ENCODE peak calls at places on chromosomes 6 and 20, in ten cellular contexts. B is sigmoid colon, H is esophagus squamous epithelium, A is heart left ventricle, R is thyroid gland, D is prostate gland, S is spleen, T is tibial nerve, Q is suprapubic skin, V is breast epithelium. O is an unnamed sample.
A peak's percentile ranks its signal among the peaks of the same experiment; 100 is the strongest.

GRCh38 chr6:132054525-132054924 is 103.4 kb upstream of the CCN2 start:
- DNase-seq in S (no peak), H (no peak), D (no peak), A (no peak), V (no peak), Q (no peak), T (no peak), B (no peak), R (no peak), O (no peak)

GRCh38 chr6:77926198-77926752 is 273.4 kb downstream of the MEI4 start:
- DNase-seq in S (no peak), D (no peak), B (no peak), V (no peak), A (no peak), T (no peak), R (no peak), Q (no peak), H (no peak), O (no peak)

GRCh38 chr20:3115190-3116107 is 30.9 kb upstream of the AVP start:
- DNase-seq in B (no peak), S (no peak), H (no peak), Q (no peak), D (no peak), V (no peak), R (peak; percentile 41), A (no peak), T (no peak), O (no peak)

GRCh38 chr20:61057313-61058171 is 194.5 kb upstream of the CDH4 start:
- DNase-seq in Q (peak; percentile 70), A (no peak), S (no peak), V (no peak), R (peak; percentile 9), T (no peak), D (no peak), H (no peak), B (peak; percentile 50), O (no peak)

GRCh38 chr6:151690303-151690702 is 117.2 kb upstream of the ESR1 start:
- DNase-seq in S (no peak), D (no peak), T (no peak), Q (no peak), H (no peak), V (no peak), B (no peak), A (no peak), R (no peak), O (no peak)

GRCh38 chr20:9912858-9913434 is 74.1 kb upstream of the PAK5 start:
- DNase-seq in S (no peak), Q (no peak), V (peak; percentile 25), A (no peak), R (peak; percentile 41), D (peak; percentile 35), H (no peak), B (no peak), T (peak; percentile 16), O (no peak)

GRCh38 chr6:27866370-27867050 is 45.7 kb downstream of the OR2B2 start:
- DNase-seq in S (no peak), H (no peak), T (no peak), R (no peak), Q (no peak), B (no peak), D (no peak), A (no peak), V (no peak), O (no peak)

GRCh38 chr20:16587066-16587465 is 13.8 kb upstream of the KIF16B start:
- DNase-seq in H (no peak), Q (no peak), V (no peak), A (no peak), R (no peak), S (no peak), T (no peak), D (no peak), B (no peak), O (no peak)

GRCh38 chr6:3026811-3027626 is 27.3 kb downstream of the NQO2 start:
- DNase-seq in B (no peak), D (no peak), A (no peak), H (no peak), S (no peak), T (no peak), V (no peak), Q (no peak), R (no peak), O (no peak)

GRCh38 chr6:3019065-3019464 is 19.4 kb downstream of the NQO2 start:
- DNase-seq in V (no peak), Q (no peak), D (no peak), R (no peak), T (no peak), H (no peak), A (no peak), S (no peak), B (no peak), O (no peak)

GRCh38 chr6:3022765-3023662 is 23.3 kb downstream of the NQO2 start:
- DNase-seq in T (no peak), H (no peak), Q (no peak), D (no peak), R (no peak), A (no peak), S (peak; percentile 87), B (no peak), V (no peak), O (no peak)

GRCh38 chr6:3019749-3020320 is 20.1 kb downstream of the NQO2 start:
- DNase-seq in D (no peak), S (no peak), Q (no peak), R (no peak), A (no peak), T (no peak), V (no peak), B (no peak), H (no peak), O (no peak)

DNA sequence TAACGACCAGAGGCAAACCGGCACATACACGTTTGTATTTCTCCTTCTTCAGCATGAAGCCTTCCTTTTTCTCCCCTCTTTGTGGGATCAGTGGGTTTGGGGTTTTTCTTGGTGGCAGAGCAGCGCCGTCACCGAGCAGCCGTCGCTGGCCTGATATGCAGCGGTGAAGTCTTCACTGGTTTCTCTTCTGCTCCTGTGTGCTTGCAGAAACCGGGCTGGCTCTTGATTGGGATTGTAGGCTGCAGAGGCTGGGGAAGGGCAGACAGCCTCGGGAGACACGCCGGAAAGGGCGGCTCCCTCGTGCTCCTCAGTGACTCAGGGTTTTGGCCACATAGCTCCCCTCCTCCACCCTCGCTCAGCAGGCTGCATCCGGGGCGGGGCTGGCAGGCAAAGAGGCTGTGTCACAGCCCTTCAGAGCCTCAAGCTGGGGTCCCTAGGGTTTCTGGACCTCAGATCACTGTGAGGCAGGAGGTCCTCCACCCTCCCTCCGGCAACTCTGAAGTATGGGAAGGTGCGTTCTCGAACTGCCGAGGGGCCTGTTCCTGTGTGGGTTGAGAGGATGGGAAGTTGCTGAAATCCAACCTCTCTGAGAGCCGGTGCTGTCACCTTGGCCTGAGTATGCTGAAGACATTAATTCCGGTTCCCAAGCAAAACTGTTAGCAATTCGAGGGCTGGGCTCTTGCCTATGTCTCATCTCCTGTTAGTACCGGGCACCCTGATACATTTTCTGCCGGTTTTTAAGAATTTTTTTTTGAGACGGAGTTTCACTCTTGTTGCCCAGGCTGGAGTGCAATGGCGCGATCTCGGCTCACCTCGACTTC is 24.2 kb downstream of the NQO2 start:
- DNase-seq in A (peak; percentile 96), B (peak; percentile 97), V (peak; percentile 83), Q (peak; percentile 96), T (peak; percentile 88), H (peak; percentile 59), R (peak; percentile 87), S (peak; percentile 98), D (peak; percentile 85), O (no peak)
- H3K4me1 ChIP-seq in A (peaks cover 19% of the 10 kb centered on the region), B (peaks cover 30% of the 10 kb centered on the region), V (no peaks in the 10 kb centered on the region), Q (peaks cover 55% of the 10 kb centered on the region), T (peaks cover 12% of the 10 kb centered on the region), H (peaks cover 14% of the 10 kb centered on the region), R (peaks cover 9% of the 10 kb centered on the region), S (peaks cover 54% of the 10 kb centered on the region), D (no peaks in the 10 kb centered on the region), O (peaks cover 34% of the 10 kb centered on the region)

GRCh38 chr6:109482913-109483743 is at the start of gene ZBTB24:
- DNase-seq in S (peak; percentile 99), A (peak; percentile 97), V (peak; percentile 85), T (peak; percentile 78), H (peak; percentile 70), R (peak; percentile 90), B (peak; percentile 95), Q (peak; percentile 92), D (peak; percentile 91), O (peak; percentile 92)
- TF ChIP-seq POLR2A in S (peak; percentile 79), A (no peak), V (no peak), T (peak; percentile 71), H (peak; percentile 85), R (peak; percentile 50), B (no peak), Q (peak; percentile 54), D (peak; percentile 51), O (no peak)

DNA sequence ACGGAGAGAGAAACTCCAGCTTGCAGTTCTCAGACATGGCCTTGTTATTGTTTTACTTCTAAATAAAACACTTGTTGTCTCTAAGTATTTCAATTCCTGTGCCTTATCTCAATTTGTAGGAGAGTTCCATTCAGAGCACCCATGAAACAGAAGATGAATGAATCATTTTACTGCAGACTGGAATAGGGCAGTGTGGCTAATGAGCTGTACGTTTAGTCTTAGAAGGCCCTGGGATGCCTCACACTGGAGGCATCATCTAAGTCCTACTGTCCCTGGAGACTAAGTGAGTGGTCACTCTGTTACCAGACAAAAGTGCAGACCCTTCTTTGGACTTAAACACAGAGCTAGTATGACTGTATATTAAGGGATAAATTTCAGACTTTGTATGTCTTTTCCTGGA is 167.6 kb upstream of the BMP2 start:
- DNase-seq in T (no peak), A (no peak), Q (no peak), D (no peak), H (no peak), R (no peak), B (no peak), V (no peak), S (no peak), O (no peak)
- H3K27ac ChIP-seq in T (no peak overlapping the region), A (no peak overlapping the region), Q (no peak overlapping the region), D (no peak overlapping the region), H (no peak overlapping the region), R (no peak overlapping the region), B (no peak overlapping the region), V (no peak overlapping the region), S (no peak overlapping the region), O (no peak overlapping the region)

GRCh38 chr20:62665826-62666735 is 23.8 kb downstream of the SLCO4A1 start:
- DNase-seq in Q (no peak), S (no peak), R (no peak), H (no peak), T (no peak), B (no peak), A (no peak), V (no peak), D (no peak), O (no peak)

GRCh38 chr20:62670156-62670555 is 27.9 kb downstream of the SLCO4A1 start:
- DNase-seq in R (no peak), H (no peak), A (no peak), V (no peak), Q (no peak), S (no peak), B (no peak), D (no peak), T (no peak), O (no peak)

GRCh38 chr20:62666736-62667529 is 24.6 kb downstream of the SLCO4A1 start:
- DNase-seq in H (no peak), D (no peak), R (peak; percentile 33), V (peak; percentile 77), A (no peak), T (peak; percentile 59), Q (no peak), B (no peak), S (no peak), O (no peak)

GRCh38 chr20:62668441-62669027 is 26.2 kb downstream of the SLCO4A1 start:
- DNase-seq in T (no peak), A (no peak), V (peak; percentile 57), S (no peak), Q (no peak), B (peak; percentile 90), R (peak; percentile 75), D (peak; percentile 55), H (no peak), O (no peak)

DNA sequence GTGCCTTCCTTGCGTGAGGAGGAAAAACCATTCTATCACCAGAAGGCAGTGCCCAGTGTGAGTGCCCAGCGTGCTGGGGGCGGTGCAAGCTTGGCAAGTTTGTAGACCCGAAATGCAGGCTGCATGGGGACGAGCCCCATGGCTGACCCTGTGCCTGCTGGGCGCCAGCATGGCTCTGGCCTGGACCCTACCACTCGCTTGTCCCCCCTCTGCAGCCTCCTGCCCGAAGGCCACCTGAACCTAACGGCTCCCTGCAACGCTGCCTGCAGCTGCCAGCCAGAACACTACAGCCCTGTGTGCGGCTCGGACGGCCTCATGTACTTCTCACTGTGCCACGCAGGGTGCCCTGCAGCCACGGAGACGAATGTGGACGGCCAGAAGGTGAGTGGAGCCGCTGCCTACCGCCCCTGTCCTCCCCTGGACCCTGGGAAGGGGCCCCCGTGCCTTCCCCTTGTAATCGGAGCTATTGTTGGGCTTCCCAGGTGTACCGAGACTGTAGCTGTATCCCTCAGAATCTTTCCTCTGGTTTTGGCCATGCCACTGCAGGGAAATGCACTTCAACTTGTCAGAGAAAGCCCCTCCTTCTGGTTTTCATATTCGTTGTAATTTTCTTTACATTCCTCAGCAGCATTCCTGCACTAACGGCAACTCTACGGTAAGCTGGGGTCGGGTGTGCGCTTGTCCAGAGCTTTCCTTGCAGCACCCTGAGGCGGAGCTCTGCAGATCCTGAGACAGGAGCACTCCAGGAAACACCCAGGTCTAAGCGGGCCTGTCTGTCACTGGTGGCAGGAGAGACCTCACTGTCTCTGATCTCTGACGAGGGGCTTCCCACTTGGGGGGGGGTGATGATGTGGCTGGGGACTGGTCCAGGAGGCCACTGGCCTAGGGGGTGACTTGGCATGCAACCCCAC is 25.5 kb downstream of the SLCO4A1 start:
- DNase-seq in R (no peak), V (no peak), D (no peak), Q (no peak), S (no peak), H (no peak), A (no peak), B (no peak), T (no peak), O (no peak)
- H3K4me1 ChIP-seq in R (no peaks in the 10 kb centered on the region), V (no peaks in the 10 kb centered on the region), D (no peaks in the 10 kb centered on the region), Q (peaks cover 22% of the 10 kb centered on the region), S (peaks cover 26% of the 10 kb centered on the region), H (peaks cover under 1% of the 10 kb centered on the region), A (peaks cover 12% of the 10 kb centered on the region), B (peaks cover 5% of the 10 kb centered on the region), T (peaks cover 13% of the 10 kb centered on the region), O (no peaks in the 10 kb centered on the region)